ENCODE peak calls at places on chromosomes 3 and 15, in nine cellular contexts. E is CD8-positive, alpha-beta memory T cell; M is H1; A is fibroblast of lung; K is astrocyte; L is adrenal gland; R is neuronal stem cell; I is esophagus muscularis mucosa; F is OCI-LY7. G is an unnamed sample.
A peak's percentile ranks its signal among the peaks of the same experiment; 100 is the strongest.

GRCh38 chr3:126135398-126136076 is 44.8 kb downstream of the ALDH1L1 start:
- DNase-seq in R (no peak), I (peak; percentile 80), L (no peak), F (no peak), A (no peak), E (no peak), K (no peak), M (no peak), G (no peak)

GRCh38 chr15:43958894-43959330 is 132.1 kb downstream of the WDR76 start:
- DNase-seq in R (no peak), I (no peak), A (peak; percentile 66), K (peak; percentile 97), E (no peak), F (no peak), M (no peak), L (peak; percentile 2), G (no peak)

GRCh38 chr3:156317457-156317856 is 197.1 kb downstream of the KCNAB1 start:
- DNase-seq in L (no peak), I (no peak), K (peak; percentile 75), R (no peak), E (no peak), M (no peak), F (no peak), A (peak; percentile 27), G (no peak)

GRCh38 chr3:116849261-116849688 is 139.7 kb downstream of the TUSC7 start:
- DNase-seq in M (peak; percentile 17), F (no peak), L (no peak), K (no peak), I (no peak), A (no peak), E (no peak), R (no peak), G (no peak)

GRCh38 chr3:141367038-141367730 is 1.1 kb upstream of the ZBTB38 start:
- DNase-seq in I (no peak), M (no peak), R (no peak), F (no peak), K (peak; percentile 100), E (no peak), A (peak; percentile 99), L (no peak), G (no peak)

GRCh38 chr3:182484184-182484583 is 309.1 kb upstream of the ATP11B start:
- DNase-seq in R (no peak), I (no peak), K (no peak), M (no peak), A (no peak), L (no peak), E (no peak), F (no peak), G (no peak)

GRCh38 chr15:101348643-101349496 is 53.8 kb upstream of the SNRPA1 start:
- DNase-seq in M (no peak), R (no peak), E (no peak), L (no peak), A (no peak), K (no peak), I (no peak), F (no peak), G (peak; percentile 65)

GRCh38 chr3:112413074-112413473 is 80.1 kb downstream of the CD200 start:
- DNase-seq in F (no peak), E (no peak), A (no peak), L (no peak), R (no peak), I (no peak), K (no peak), M (no peak), G (no peak)

GRCh38 chr3:124559650-124560405 is 170.4 kb upstream of the UMPS start:
- DNase-seq in A (peak; percentile 88), F (peak; percentile 65), K (peak; percentile 65), L (peak; percentile 85), I (no peak), R (peak; percentile 73), E (peak; percentile 26), M (no peak), G (peak; percentile 77)

GRCh38 chr15:57432141-57432701 is 55.9 kb downstream of the CGNL1 start:
- DNase-seq in A (peak; percentile 44), L (no peak), F (no peak), I (no peak), K (peak; percentile 70), R (no peak), M (peak; percentile 27), E (no peak), G (no peak)

GRCh38 chr15:27949089-27949488 is 150.0 kb downstream of the OCA2 start:
- DNase-seq in L (no peak), A (no peak), M (no peak), I (no peak), R (no peak), K (no peak), F (no peak), E (no peak), G (no peak)

GRCh38 chr3:159892801-159893200 is 95.8 kb upstream of the IL12A start:
- DNase-seq in E (no peak), K (no peak), A (no peak), F (no peak), R (no peak), I (no peak), M (no peak), L (no peak), G (no peak)

GRCh38 chr15:28086175-28086703 is 12.9 kb downstream of the OCA2 start:
- DNase-seq in F (peak; percentile 72), E (peak; percentile 41), L (peak; percentile 73), R (no peak), I (no peak), K (peak; percentile 25), A (peak; percentile 47), M (no peak), G (peak; percentile 80)

GRCh38 chr3:52280046-52280445 is 1.6 kb upstream of the WDR82 start:
- DNase-seq in A (peak; percentile 60), L (no peak), R (no peak), E (no peak), F (no peak), M (no peak), I (no peak), K (peak; percentile 52), G (no peak)

GRCh38 chr3:169552533-169552932 is 111.0 kb downstream of the MECOM start:
- DNase-seq in F (no peak), I (no peak), L (no peak), A (peak; percentile 26), R (no peak), K (no peak), E (no peak), M (no peak), G (no peak)

GRCh38 chr3:54818942-54819341 is 108.9 kb downstream of the LRTM1 start:
- DNase-seq in I (peak; percentile 57), A (no peak), K (peak; percentile 27), R (no peak), E (no peak), L (no peak), M (no peak), F (no peak), G (no peak)

DNA sequence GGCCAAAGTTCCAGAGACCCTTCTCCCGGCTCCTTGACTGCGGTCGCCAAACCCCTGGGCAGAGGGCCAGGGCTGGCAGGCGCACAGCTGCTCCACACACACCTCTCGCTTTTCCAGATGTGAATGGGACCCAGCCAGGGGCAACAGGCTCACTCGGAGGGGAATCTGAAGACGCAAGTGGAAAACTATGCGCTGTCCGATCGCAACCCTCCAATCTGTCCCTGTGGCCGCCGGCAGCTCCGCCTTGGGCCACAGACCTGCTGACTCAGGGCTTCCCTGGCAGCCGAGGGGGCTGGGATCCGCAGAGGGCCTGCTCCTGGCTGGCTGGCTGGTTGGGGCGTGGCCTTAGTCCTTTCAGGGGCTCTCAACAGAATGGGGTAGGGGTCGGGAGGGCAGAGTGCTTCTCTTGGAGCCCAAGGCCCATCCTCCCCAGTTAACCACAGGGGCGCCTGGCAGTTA is 54.0 kb downstream of the IQSEC1 start:
- DNase-seq in R (peak; percentile 71), I (no peak), K (peak; percentile 81), A (peak; percentile 83), E (no peak), L (peak; percentile 91), M (peak; percentile 54), F (no peak), G (no peak)
- H3K4me3 ChIP-seq in R (peak overlapping the region; percentile 64), I (peak overlapping the region; percentile 15), K (peak overlapping the region; percentile 32), A (no peak overlapping the region), E (no peak overlapping the region), L (no peak overlapping the region), M (peak overlapping the region; percentile 54), F (peak overlapping the region; percentile 70), G (no peak overlapping the region)

GRCh38 chr15:78044407-78045155 is 32.9 kb downstream of the TBC1D2B start:
- DNase-seq in K (no peak), E (peak; percentile 66), A (peak; percentile 48), M (no peak), F (no peak), R (no peak), L (no peak), I (no peak), G (no peak)
- H3K4me1 ChIP-seq in K (peaks cover 12% of the 10 kb centered on the region), E (peaks cover 93% of the 10 kb centered on the region), A (peaks cover 17% of the 10 kb centered on the region), M (peaks cover 3% of the 10 kb centered on the region), F (peaks cover 23% of the 10 kb centered on the region), R (no peaks in the 10 kb centered on the region), L (peaks cover 9% of the 10 kb centered on the region), I (peaks cover 30% of the 10 kb centered on the region), G (no peaks in the 10 kb centered on the region)

GRCh38 chr15:53713218-53713617 is 46.2 kb downstream of the WDR72 start:
- DNase-seq in A (no peak), I (no peak), M (no peak), L (no peak), K (no peak), R (no peak), E (no peak), F (no peak), G (no peak)

DNA sequence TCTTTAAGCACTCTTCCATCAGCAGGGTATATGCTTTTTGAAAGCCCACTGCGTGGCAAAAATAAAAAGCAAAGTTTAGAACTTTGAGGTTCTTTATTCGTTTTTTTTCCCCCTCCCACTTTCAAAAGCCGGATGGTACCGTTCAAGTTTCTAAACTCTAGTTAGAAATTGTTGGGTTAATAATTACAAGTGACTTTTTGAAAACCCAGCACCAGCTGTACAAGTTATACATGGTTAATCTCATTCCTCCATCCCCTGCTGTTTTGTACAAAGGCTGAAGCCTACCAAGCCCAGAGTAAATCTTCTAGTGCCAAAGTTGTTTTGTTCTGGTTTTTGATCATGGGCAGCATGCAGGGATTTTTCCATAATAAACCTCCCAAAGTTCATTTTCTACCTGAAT is 48.6 kb downstream of the WDR72 start:
- DNase-seq in E (no peak), M (no peak), I (no peak), F (no peak), A (no peak), R (peak; percentile 12), K (no peak), L (no peak), G (no peak)
- H3K4me3 ChIP-seq in E (no peak overlapping the region), M (no peak overlapping the region), I (no peak overlapping the region), F (no peak overlapping the region), A (no peak overlapping the region), R (no peak overlapping the region), K (no peak overlapping the region), L (no peak overlapping the region), G (no peak overlapping the region)

DNA sequence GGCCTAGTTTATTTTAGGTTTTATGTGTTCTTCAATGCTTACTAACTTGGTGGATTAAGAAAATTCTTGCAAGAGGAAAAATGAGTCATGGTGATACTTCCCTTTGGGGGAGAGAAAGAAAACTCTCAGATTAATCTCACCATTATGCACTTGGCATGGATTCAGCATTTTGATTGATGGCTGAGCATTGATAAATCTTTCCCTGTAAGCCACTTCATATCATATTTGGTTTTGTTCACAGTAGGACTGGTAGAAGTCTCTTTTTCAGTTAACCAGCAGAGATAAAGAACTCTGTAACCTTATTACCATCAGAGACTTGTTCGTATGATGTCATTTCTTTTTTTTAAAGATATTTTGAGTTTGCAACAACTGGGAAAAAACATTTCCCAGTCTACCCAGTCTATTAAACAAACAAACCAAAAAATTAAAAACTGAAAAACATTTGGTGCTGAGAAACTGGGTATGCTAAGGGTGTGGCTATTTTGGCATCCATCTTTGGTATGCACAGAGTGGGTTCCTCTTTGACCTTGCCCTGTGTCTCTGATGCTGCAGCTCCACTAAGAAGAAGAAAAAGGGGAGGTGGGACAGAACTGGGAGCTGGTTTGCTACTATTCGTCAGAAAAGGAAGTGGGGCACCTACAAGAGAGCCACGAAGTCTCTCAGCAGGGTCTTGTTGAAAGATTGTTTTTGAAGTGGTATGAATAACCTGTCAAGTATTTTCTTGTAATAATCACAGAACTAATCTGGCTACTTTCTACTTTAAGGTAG is 17.2 kb downstream of the TMOD3 start:
- DNase-seq in I (no peak), M (no peak), R (no peak), E (no peak), A (peak; percentile 66), F (no peak), K (peak; percentile 80), L (peak; percentile 29), G (no peak)
- H3K4me1 ChIP-seq in I (peaks cover 69% of the 10 kb centered on the region), M (peaks cover 2% of the 10 kb centered on the region), R (peaks cover 8% of the 10 kb centered on the region), E (peaks cover 59% of the 10 kb centered on the region), A (peaks cover 19% of the 10 kb centered on the region), F (peaks cover 21% of the 10 kb centered on the region), K (peaks cover 47% of the 10 kb centered on the region), L (peaks cover 18% of the 10 kb centered on the region), G (peaks cover 44% of the 10 kb centered on the region)

G was measured in Caco-2.